ENCODE peak calls at places on chromosome 1, in seven cellular contexts. U is PC-9, P is neural progenitor cell, D is HepG2, N is HCT116, B is astrocyte, F is IMR-90. V is an unnamed sample. For H3K4me1, the result is how much of the 10 kb centered on the place peaks cover.

GRCh38 chr1:87501738-87502137 is 173.1 kb downstream of the LMO4 start:
- DNase-seq in U (no peak), P (no peak), D (no peak), N (peak), B (no peak), F (peak), V (no peak)

GRCh38 chr1:227786673-227787512 is 28.6 kb upstream of the PRSS38 start:
- DNase-seq in U (no peak), P (no peak), D (no peak), N (no peak), B (no peak), F (no peak), V (no peak)

GRCh38 chr1:168360622-168361021 is 79.9 kb downstream of the TBX19 start:
- DNase-seq in U (no peak), P (no peak), D (no peak), N (no peak), B (no peak), F (no peak), V (no peak)

GRCh38 chr1:117371436-117372151 is 4.3 kb downstream of the MAN1A2 start:
- DNase-seq in U (peak), P (peak), D (no peak), N (no peak), B (peak), F (peak), V (no peak)

GRCh38 chr1:38551908-38552307 is 307.7 kb downstream of the RRAGC start:
- DNase-seq in U (no peak), P (no peak), D (no peak), N (no peak), B (no peak), F (no peak), V (no peak)

GRCh38 chr1:39938856-39939255 is 16.1 kb upstream of the MFSD2A start:
- DNase-seq in U (no peak), P (no peak), D (no peak), N (no peak), B (no peak), F (no peak), V (no peak)

GRCh38 chr1:204915856-204916485 is 45.3 kb downstream of the NFASC start:
- DNase-seq in U (no peak), P (no peak), D (no peak), N (no peak), B (no peak), F (no peak), V (peak)

GRCh38 chr1:31984419-31985347 is 29.0 kb upstream of the KHDRBS1 start:
- DNase-seq in U (no peak), P (no peak), D (no peak), N (no peak), B (peak), F (peak), V (peak)

DNA sequence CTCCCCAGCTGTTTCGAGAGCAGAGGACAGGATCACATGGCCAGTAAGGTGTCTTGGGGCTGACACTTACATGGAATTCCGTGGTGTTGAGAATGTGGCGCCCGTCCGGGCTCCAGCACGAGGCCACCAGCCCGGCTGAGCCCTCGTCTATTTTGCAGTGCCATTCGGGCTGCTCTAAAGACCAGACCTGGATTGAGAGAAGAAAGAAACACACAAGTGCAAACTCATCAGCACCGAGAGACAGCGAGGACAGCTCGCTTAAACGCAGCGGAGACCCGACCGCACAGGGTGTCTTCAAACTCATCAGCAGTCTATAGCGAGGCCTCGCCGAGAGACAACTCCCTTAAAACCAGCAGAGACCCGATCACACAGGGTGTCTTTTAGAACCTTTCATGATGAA is 3.3 kb downstream of the WRAP73 start:
- DNase-seq in U (no peak), P (no peak), D (no peak), N (no peak), B (no peak), F (no peak), V (no peak)
- H3K4me1 ChIP-seq in U (under half), P (under half), D (under half), N (under half), B (under half), F (under half), V (under half)

DNA sequence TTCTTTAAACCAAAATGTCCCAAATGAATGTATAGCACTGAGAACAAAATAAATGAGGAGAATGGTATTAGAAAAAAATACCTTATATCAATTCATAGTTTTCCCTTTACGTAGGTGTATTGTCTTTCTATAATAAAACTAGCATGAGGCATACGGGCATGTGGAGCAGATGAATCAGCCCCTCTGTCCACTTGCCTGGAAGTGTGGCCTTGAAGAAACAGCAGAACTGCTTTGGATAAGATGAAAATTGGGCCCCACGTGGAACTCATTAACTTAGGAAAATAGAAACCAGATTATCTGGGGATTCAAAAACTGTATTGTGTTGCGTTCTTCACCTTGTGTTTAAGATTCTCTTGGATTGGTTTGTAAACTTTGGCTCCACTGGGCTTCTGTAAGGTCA is 356.8 kb upstream of the B3GALT2 start:
- DNase-seq in U (no peak), P (peak), D (no peak), N (no peak), B (peak), F (no peak), V (no peak)
- H2AFZ ChIP-seq in U (peak), P (no peak), D (no peak), N (no peak), B (no peak), F (no peak), V (no peak)

GRCh38 chr1:226029568-226030225 is 30.6 kb upstream of the SDE2 start:
- DNase-seq in U (no peak), P (no peak), D (no peak), N (no peak), B (no peak), F (no peak), V (no peak)

GRCh38 chr1:226033599-226034390 is 28.7 kb upstream of the H3-3A start:
- DNase-seq in U (no peak), P (no peak), D (no peak), N (no peak), B (no peak), F (no peak), V (no peak)

GRCh38 chr1:226035915-226036314 is 26.6 kb upstream of the H3-3A start:
- DNase-seq in U (no peak), P (no peak), D (no peak), N (no peak), B (no peak), F (no peak), V (no peak)

GRCh38 chr1:226038661-226039060 is 23.9 kb upstream of the H3-3A start:
- DNase-seq in U (no peak), P (no peak), D (no peak), N (no peak), B (no peak), F (no peak), V (no peak)

DNA sequence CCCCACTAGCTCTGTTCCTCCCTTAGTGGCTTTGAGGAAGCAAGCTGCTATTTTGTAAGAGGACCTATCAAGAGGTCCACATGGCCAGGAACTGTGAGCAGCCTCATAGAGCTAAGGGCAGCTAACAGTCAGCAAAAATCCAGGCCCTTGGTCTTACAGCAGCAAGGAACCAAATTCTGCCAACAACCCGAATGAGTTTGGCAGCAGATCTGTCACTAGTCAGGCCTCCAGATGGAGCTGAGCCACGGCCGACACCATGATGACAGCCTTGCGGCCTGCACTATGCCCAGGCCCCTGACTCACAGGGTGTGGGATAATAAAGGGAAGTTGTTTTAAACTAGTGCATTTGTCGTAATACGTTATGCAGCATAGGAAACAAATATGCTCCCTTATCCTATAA is 28.0 kb upstream of the H3-3A start:
- DNase-seq in U (no peak), P (no peak), D (peak), N (no peak), B (peak), F (peak), V (no peak)
- H3K4me1 ChIP-seq in U (under half), P (under half), D (under half), N (under half), B (under half), F (under half), V (under half)

DNA sequence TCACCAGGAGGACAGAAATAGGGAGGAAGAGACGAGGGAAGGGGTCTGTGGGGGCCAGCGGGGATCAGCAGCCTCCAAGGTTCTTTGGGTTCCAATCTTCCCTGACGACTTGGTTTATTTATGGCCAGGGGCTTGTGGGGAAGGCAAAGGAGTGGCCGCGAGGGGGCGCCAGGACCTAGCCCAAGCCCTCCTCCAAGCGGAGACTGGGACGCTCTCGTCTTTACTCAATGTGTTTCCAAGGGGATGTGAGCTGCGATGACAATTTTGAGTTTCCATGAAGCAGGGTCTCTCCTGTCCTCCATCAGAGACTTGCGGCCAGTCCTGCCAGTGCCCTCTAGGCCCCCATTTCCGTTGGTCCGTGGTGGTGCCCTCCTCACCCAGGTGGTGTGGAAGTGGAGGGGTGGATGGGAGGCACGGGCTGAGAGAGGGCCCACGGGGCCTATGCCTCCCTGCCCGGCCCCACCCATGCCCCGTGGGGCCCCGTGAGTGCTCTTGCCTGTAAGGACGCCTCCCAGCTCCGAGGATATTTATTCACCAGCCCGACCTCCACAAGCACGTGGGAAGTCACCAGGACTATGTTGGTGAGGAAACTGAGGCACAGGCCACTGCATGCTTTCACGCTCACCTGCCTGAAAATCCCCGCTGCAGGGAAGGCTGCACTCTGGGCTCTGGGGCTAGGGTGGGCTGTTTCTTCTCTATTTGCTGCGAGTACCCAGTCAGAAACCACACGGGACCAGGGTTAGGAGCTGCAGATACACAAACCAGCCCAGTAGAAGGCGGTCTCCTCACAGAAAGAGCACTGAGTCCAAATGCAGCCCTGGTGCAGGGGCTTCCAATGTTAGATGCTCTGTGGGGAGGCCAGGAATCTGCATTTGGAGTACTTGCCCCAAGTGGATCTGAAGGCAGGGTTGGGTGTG is 26.5 kb downstream of the DMRTB1 start:
- DNase-seq in U (peak), P (peak), D (peak), N (peak), B (peak), F (peak), V (peak)
- H2AFZ ChIP-seq in U (no peak), P (peak), D (no peak), N (peak), B (peak), F (peak), V (no peak)